ENCODE peak calls at places on chromosomes 16 and 17, in ten cellular contexts. One of them, this sample, is unnamed.
A peak's percentile ranks its signal among the peaks of the same experiment; 100 is the strongest.

GRCh38 chr16:54335230-54335629 is 48.6 kb upstream of the IRX3 start:
- DNase-seq in neuronal stem cell: no peak
- DNase-seq in RWPE2: no peak
- DNase-seq in aorta: no peak
- DNase-seq in colonic mucosa: no peak
- DNase-seq in fibroblast of lung: peak; percentile 23
- DNase-seq in CD8-positive, alpha-beta T cell: no peak
- DNase-seq in stomach: no peak
- DNase-seq in tibial artery: no peak
- DNase-seq in NT2/D1: no peak
- DNase-seq in this sample: no peak

GRCh38 chr16:80915079-80915450 is 91.6 kb downstream of the CMC2 start:
- DNase-seq in neuronal stem cell: no peak
- DNase-seq in CD8-positive, alpha-beta T cell: no peak
- DNase-seq in fibroblast of lung: no peak
- DNase-seq in colonic mucosa: no peak
- DNase-seq in NT2/D1: no peak
- DNase-seq in stomach: no peak
- DNase-seq in aorta: no peak
- DNase-seq in tibial artery: no peak
- DNase-seq in RWPE2: no peak
- DNase-seq in this sample: no peak

GRCh38 chr16:54986404-54986803 is 55.7 kb downstream of the IRX5 start:
- DNase-seq in neuronal stem cell: no peak
- DNase-seq in tibial artery: no peak
- DNase-seq in fibroblast of lung: no peak
- DNase-seq in CD8-positive, alpha-beta T cell: no peak
- DNase-seq in stomach: no peak
- DNase-seq in aorta: no peak
- DNase-seq in RWPE2: no peak
- DNase-seq in colonic mucosa: no peak
- DNase-seq in NT2/D1: peak; percentile 20
- DNase-seq in this sample: no peak

GRCh38 chr17:74957935-74958549 is 14.5 kb downstream of the HID1 start:
- DNase-seq in NT2/D1: peak; percentile 39
- DNase-seq in colonic mucosa: peak; percentile 81
- DNase-seq in RWPE2: no peak
- DNase-seq in aorta: peak; percentile 94
- DNase-seq in neuronal stem cell: peak; percentile 69
- DNase-seq in CD8-positive, alpha-beta T cell: peak; percentile 83
- DNase-seq in fibroblast of lung: peak; percentile 22
- DNase-seq in tibial artery: peak; percentile 82
- DNase-seq in stomach: peak; percentile 81
- DNase-seq in this sample: peak; percentile 86

GRCh38 chr17:17603895-17604225 is 12.4 kb upstream of the PEMT start:
- DNase-seq in neuronal stem cell: no peak
- DNase-seq in tibial artery: no peak
- DNase-seq in colonic mucosa: no peak
- DNase-seq in stomach: no peak
- DNase-seq in NT2/D1: no peak
- DNase-seq in fibroblast of lung: no peak
- DNase-seq in aorta: no peak
- DNase-seq in RWPE2: no peak
- DNase-seq in CD8-positive, alpha-beta T cell: no peak
- DNase-seq in this sample: no peak

GRCh38 chr16:88475037-88475436 is 22.0 kb downstream of the ZFPM1 start:
- DNase-seq in stomach: no peak
- DNase-seq in aorta: no peak
- DNase-seq in CD8-positive, alpha-beta T cell: no peak
- DNase-seq in fibroblast of lung: no peak
- DNase-seq in RWPE2: no peak
- DNase-seq in NT2/D1: no peak
- DNase-seq in neuronal stem cell: no peak
- DNase-seq in colonic mucosa: no peak
- DNase-seq in tibial artery: no peak
- DNase-seq in this sample: no peak

GRCh38 chr17:50063516-50064252 is 7.8 kb downstream of the ITGA3 start:
- DNase-seq in fibroblast of lung: peak; percentile 61
- DNase-seq in RWPE2: peak; percentile 72
- DNase-seq in stomach: no peak
- DNase-seq in CD8-positive, alpha-beta T cell: no peak
- DNase-seq in aorta: no peak
- DNase-seq in colonic mucosa: no peak
- DNase-seq in NT2/D1: no peak
- DNase-seq in tibial artery: no peak
- DNase-seq in neuronal stem cell: no peak
- DNase-seq in this sample: no peak

GRCh38 chr17:4710693-4711634 is 532 bp downstream of the ARRB2 start:
- DNase-seq in RWPE2: no peak
- DNase-seq in NT2/D1: no peak
- DNase-seq in CD8-positive, alpha-beta T cell: peak; percentile 67
- DNase-seq in stomach: peak; percentile 35
- DNase-seq in colonic mucosa: peak; percentile 40
- DNase-seq in aorta: peak; percentile 79
- DNase-seq in neuronal stem cell: no peak
- DNase-seq in tibial artery: no peak
- DNase-seq in fibroblast of lung: no peak
- DNase-seq in this sample: no peak

GRCh38 chr16:63613701-63614100 is 1508.2 kb downstream of the CDH11 start:
- DNase-seq in RWPE2: no peak
- DNase-seq in NT2/D1: no peak
- DNase-seq in aorta: no peak
- DNase-seq in fibroblast of lung: peak; percentile 54
- DNase-seq in colonic mucosa: no peak
- DNase-seq in stomach: no peak
- DNase-seq in tibial artery: no peak
- DNase-seq in CD8-positive, alpha-beta T cell: no peak
- DNase-seq in neuronal stem cell: no peak
- DNase-seq in this sample: no peak

GRCh38 chr17:9116861-9117568 is 95.7 kb downstream of the NTN1 start:
- DNase-seq in stomach: no peak
- DNase-seq in neuronal stem cell: no peak
- DNase-seq in fibroblast of lung: no peak
- DNase-seq in CD8-positive, alpha-beta T cell: no peak
- DNase-seq in aorta: no peak
- DNase-seq in tibial artery: peak; percentile 60
- DNase-seq in NT2/D1: no peak
- DNase-seq in RWPE2: no peak
- DNase-seq in colonic mucosa: no peak
- DNase-seq in this sample: peak; percentile 37

GRCh38 chr16:56193951-56194726 is 2.9 kb downstream of the GNAO1 start:
- DNase-seq in tibial artery: peak; percentile 86
- DNase-seq in colonic mucosa: peak; percentile 58
- DNase-seq in CD8-positive, alpha-beta T cell: peak; percentile 65
- DNase-seq in aorta: peak; percentile 94
- DNase-seq in fibroblast of lung: peak; percentile 69
- DNase-seq in stomach: peak; percentile 67
- DNase-seq in neuronal stem cell: peak; percentile 95
- DNase-seq in RWPE2: peak; percentile 73
- DNase-seq in NT2/D1: peak; percentile 94
- DNase-seq in this sample: peak; percentile 87

GRCh38 chr17:77320501-77321256 is 179.9 kb downstream of the SEC14L1 start:
- DNase-seq in neuronal stem cell: no peak
- DNase-seq in colonic mucosa: no peak
- DNase-seq in tibial artery: peak; percentile 89
- DNase-seq in CD8-positive, alpha-beta T cell: no peak
- DNase-seq in stomach: no peak
- DNase-seq in fibroblast of lung: no peak
- DNase-seq in RWPE2: peak; percentile 69
- DNase-seq in NT2/D1: no peak
- DNase-seq in aorta: peak; percentile 88
- DNase-seq in this sample: peak; percentile 69

GRCh38 chr17:28227278-28228108 is 91.5 kb upstream of the TMEM97 start:
- DNase-seq in tibial artery: peak; percentile 58
- DNase-seq in neuronal stem cell: peak; percentile 92
- DNase-seq in fibroblast of lung: peak; percentile 43
- DNase-seq in aorta: peak; percentile 73
- DNase-seq in NT2/D1: peak; percentile 93
- DNase-seq in stomach: peak; percentile 87
- DNase-seq in colonic mucosa: peak; percentile 84
- DNase-seq in CD8-positive, alpha-beta T cell: no peak
- DNase-seq in RWPE2: peak; percentile 97
- DNase-seq in this sample: peak; percentile 91

GRCh38 chr17:58328195-58329034 is at the start of gene TSPOAP1:
- DNase-seq in fibroblast of lung: no peak
- DNase-seq in stomach: no peak
- DNase-seq in RWPE2: no peak
- DNase-seq in aorta: peak; percentile 79
- DNase-seq in CD8-positive, alpha-beta T cell: peak; percentile 77
- DNase-seq in NT2/D1: no peak
- DNase-seq in colonic mucosa: no peak
- DNase-seq in neuronal stem cell: no peak
- DNase-seq in tibial artery: no peak
- DNase-seq in this sample: peak; percentile 70

GRCh38 chr17:41052594-41052993 is 2.4 kb downstream of the KRTAP2-2 start:
- DNase-seq in NT2/D1: no peak
- DNase-seq in colonic mucosa: no peak
- DNase-seq in stomach: no peak
- DNase-seq in RWPE2: no peak
- DNase-seq in CD8-positive, alpha-beta T cell: no peak
- DNase-seq in tibial artery: no peak
- DNase-seq in aorta: no peak
- DNase-seq in neuronal stem cell: no peak
- DNase-seq in fibroblast of lung: peak; percentile 79
- DNase-seq in this sample: no peak

DNA sequence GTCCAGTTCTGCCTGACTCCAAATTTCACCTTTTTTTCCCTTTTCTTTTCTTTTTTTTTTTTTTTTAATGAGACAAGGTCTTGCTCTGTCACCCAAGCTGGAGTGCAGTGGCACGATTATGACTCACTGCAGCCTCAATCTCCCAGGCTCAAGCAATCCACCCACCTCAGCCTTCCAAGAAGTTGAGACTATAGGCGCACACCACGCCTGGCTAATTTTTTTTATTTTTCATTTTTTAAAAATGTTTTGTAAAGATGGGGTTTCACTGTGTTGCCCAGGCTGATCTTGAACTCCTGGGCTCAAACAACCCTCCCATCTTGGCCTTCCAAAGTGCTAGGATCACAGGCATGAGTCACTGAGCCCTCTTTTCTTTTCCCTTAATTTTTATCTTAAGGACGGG is 33.4 kb upstream of the RBBP6 start:
- DNase-seq in colonic mucosa: no peak
- DNase-seq in RWPE2: no peak
- DNase-seq in tibial artery: no peak
- DNase-seq in aorta: no peak
- DNase-seq in NT2/D1: no peak
- DNase-seq in neuronal stem cell: no peak
- DNase-seq in fibroblast of lung: no peak
- DNase-seq in CD8-positive, alpha-beta T cell: no peak
- DNase-seq in stomach: no peak
- DNase-seq in this sample: no peak
- H3K4me3 ChIP-seq in colonic mucosa: no peak overlapping the region
- H3K4me3 ChIP-seq in RWPE2: no peak overlapping the region
- H3K4me3 ChIP-seq in tibial artery: no peak overlapping the region
- H3K4me3 ChIP-seq in aorta: no peak overlapping the region
- H3K4me3 ChIP-seq in NT2/D1: no peak overlapping the region
- H3K4me3 ChIP-seq in neuronal stem cell: no peak overlapping the region
- H3K4me3 ChIP-seq in fibroblast of lung: no peak overlapping the region
- H3K4me3 ChIP-seq in CD8-positive, alpha-beta T cell: no peak overlapping the region
- H3K4me3 ChIP-seq in stomach: no peak overlapping the region
- H3K4me3 ChIP-seq in this sample: no peak overlapping the region

DNA sequence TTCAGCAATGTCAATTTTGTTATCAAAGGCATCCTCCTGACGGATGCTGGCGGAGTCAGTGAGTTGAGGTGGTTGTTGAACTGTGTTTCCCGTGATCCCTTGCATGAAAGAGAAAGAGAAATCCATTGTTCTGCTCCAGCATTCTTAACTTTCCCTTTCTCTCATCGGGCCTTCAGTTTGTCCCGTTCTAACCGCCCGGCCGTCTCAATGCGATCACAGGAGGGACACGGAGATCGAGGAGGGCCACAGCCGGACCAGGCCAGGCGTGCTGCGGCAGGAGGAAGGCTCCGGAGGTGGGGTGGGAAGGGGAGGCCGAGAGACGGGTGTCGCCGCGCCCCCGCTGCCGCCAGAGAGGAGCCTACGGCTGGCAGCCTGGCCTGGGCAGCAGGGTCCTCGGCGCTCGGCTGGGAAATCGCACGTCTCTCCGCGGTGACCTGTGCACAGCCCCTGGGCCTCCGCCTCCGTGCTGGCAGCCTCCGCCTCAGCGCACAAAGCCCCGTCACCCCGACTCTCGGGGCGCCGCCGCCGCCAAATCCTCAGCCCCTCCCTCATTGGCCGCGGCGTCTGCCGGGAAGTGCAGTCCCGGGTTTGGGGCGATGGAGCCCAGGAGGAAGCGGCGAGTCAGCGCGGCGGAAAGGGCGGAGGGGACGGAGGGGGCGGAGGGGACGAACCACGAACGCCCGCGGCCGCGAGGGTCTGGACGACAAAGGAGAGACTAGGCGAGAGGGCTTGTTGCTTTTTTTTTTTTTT is 38.1 kb downstream of the SOST start:
- DNase-seq in RWPE2: no peak
- DNase-seq in stomach: peak; percentile 78
- DNase-seq in fibroblast of lung: peak; percentile 67
- DNase-seq in NT2/D1: peak; percentile 39
- DNase-seq in CD8-positive, alpha-beta T cell: peak; percentile 77
- DNase-seq in aorta: peak; percentile 94
- DNase-seq in tibial artery: peak; percentile 86
- DNase-seq in neuronal stem cell: peak; percentile 68
- DNase-seq in colonic mucosa: peak; percentile 79
- DNase-seq in this sample: peak; percentile 92
- H3K27me3 ChIP-seq in RWPE2: no peaks in the 10 kb centered on the region
- H3K27me3 ChIP-seq in stomach: no peaks in the 10 kb centered on the region
- H3K27me3 ChIP-seq in fibroblast of lung: no peaks in the 10 kb centered on the region
- H3K27me3 ChIP-seq in NT2/D1: peaks cover 8% of the 10 kb centered on the region
- H3K27me3 ChIP-seq in CD8-positive, alpha-beta T cell: no peaks in the 10 kb centered on the region
- H3K27me3 ChIP-seq in aorta: no peaks in the 10 kb centered on the region
- H3K27me3 ChIP-seq in tibial artery: no peaks in the 10 kb centered on the region
- H3K27me3 ChIP-seq in neuronal stem cell: peaks cover 1% of the 10 kb centered on the region
- H3K27me3 ChIP-seq in colonic mucosa: no peaks in the 10 kb centered on the region
- H3K27me3 ChIP-seq in this sample: no peaks in the 10 kb centered on the region

GRCh38 chr17:18925187-18925586 is 26.8 kb upstream of the SLC5A10 start:
- DNase-seq in NT2/D1: no peak
- DNase-seq in tibial artery: no peak
- DNase-seq in aorta: no peak
- DNase-seq in neuronal stem cell: no peak
- DNase-seq in colonic mucosa: no peak
- DNase-seq in stomach: no peak
- DNase-seq in fibroblast of lung: no peak
- DNase-seq in CD8-positive, alpha-beta T cell: no peak
- DNase-seq in RWPE2: no peak
- DNase-seq in this sample: no peak
- H3K4me1 ChIP-seq in NT2/D1: no peaks in the 10 kb centered on the region
- H3K4me1 ChIP-seq in tibial artery: peaks cover 20% of the 10 kb centered on the region
- H3K4me1 ChIP-seq in aorta: no peaks in the 10 kb centered on the region
- H3K4me1 ChIP-seq in neuronal stem cell: peaks cover 6% of the 10 kb centered on the region
- H3K4me1 ChIP-seq in colonic mucosa: no peaks in the 10 kb centered on the region
- H3K4me1 ChIP-seq in stomach: peaks cover 14% of the 10 kb centered on the region
- H3K4me1 ChIP-seq in fibroblast of lung: no peaks in the 10 kb centered on the region
- H3K4me1 ChIP-seq in CD8-positive, alpha-beta T cell: peaks cover 47% of the 10 kb centered on the region
- H3K4me1 ChIP-seq in RWPE2: peaks cover 21% of the 10 kb centered on the region
- H3K4me1 ChIP-seq in this sample: peaks cover 26% of the 10 kb centered on the region

DNA sequence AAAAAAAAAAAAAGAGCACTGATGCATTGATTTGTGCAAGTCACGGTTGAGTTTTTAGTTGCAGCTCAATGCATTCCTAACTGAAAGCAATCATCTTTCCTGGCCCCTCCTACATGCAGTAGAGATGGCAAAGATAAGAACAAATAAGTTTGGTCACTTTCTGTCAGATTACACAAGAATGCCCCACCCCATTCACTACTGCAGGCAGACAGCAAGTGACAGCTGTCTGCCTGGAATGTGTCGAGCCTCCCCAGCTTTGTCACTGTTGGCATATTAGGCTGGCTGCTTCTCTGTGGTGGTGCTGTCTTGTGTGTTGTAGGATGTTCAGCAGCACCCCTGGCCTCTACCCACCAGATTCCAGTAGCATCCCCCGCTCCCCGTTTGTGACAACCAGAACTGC is 243.6 kb downstream of the FOXL1 start:
- DNase-seq in fibroblast of lung: no peak
- DNase-seq in NT2/D1: no peak
- DNase-seq in CD8-positive, alpha-beta T cell: no peak
- DNase-seq in aorta: no peak
- DNase-seq in neuronal stem cell: no peak
- DNase-seq in stomach: no peak
- DNase-seq in colonic mucosa: no peak
- DNase-seq in tibial artery: no peak
- DNase-seq in RWPE2: no peak
- DNase-seq in this sample: no peak
- H3K4me3 ChIP-seq in fibroblast of lung: no peak overlapping the region
- H3K4me3 ChIP-seq in NT2/D1: no peak overlapping the region
- H3K4me3 ChIP-seq in CD8-positive, alpha-beta T cell: no peak overlapping the region
- H3K4me3 ChIP-seq in aorta: no peak overlapping the region
- H3K4me3 ChIP-seq in neuronal stem cell: no peak overlapping the region
- H3K4me3 ChIP-seq in stomach: no peak overlapping the region
- H3K4me3 ChIP-seq in colonic mucosa: no peak overlapping the region
- H3K4me3 ChIP-seq in tibial artery: no peak overlapping the region
- H3K4me3 ChIP-seq in RWPE2: no peak overlapping the region
- H3K4me3 ChIP-seq in this sample: no peak overlapping the region